ENCODE peak calls at places on chromosomes 3 and 15, in four cellular contexts. G, Q, Z and F are unnamed samples.

GRCh38 chr15:101121511-101122090 is 130.2 kb downstream of the CHSY1 start:
- DNase-seq in Q (peak; percentile 57), G (peak; percentile 65), Z (peak; percentile 94), F (no peak)

GRCh38 chr3:196194542-196194915 is 16.7 kb downstream of the ZDHHC19 start:
- DNase-seq in Z (peak; percentile 47), G (no peak), Q (no peak), F (no peak)

GRCh38 chr3:68088216-68088615 is 433.8 kb upstream of the SUCLG2 start:
- DNase-seq in Z (no peak), G (no peak), Q (no peak), F (no peak)

GRCh38 chr3:149575213-149575961 is 82.4 kb downstream of the WWTR1 start:
- DNase-seq in Z (peak; percentile 66), G (peak; percentile 6), Q (peak; percentile 99), F (no peak)

GRCh38 chr15:26260517-26261133 is 397.5 kb upstream of the ATP10A start:
- DNase-seq in Z (peak; percentile 61), G (no peak), Q (peak; percentile 27), F (no peak)

GRCh38 chr3:122392868-122393844 is 9.2 kb downstream of the FAM162A start:
- DNase-seq in Q (peak; percentile 64), Z (no peak), G (no peak), F (no peak)

GRCh38 chr15:68471552-68471951 is 39.6 kb upstream of the ITGA11 start:
- DNase-seq in Z (no peak), G (no peak), Q (peak; percentile 31), F (no peak)

GRCh38 chr15:72460393-72460792 is 13.7 kb upstream of the ARIH1 start:
- DNase-seq in Z (no peak), G (no peak), Q (no peak), F (no peak)

GRCh38 chr3:103158183-103158582 is 723.4 kb downstream of the ZPLD1 start:
- DNase-seq in G (no peak), Q (no peak), Z (no peak), F (no peak)

GRCh38 chr3:78728406-78729145 is 1039.2 kb downstream of the ROBO1 start:
- DNase-seq in G (peak; percentile 72), Z (peak; percentile 86), Q (peak; percentile 67), F (peak; percentile 57)

GRCh38 chr15:101808201-101808600 is 3.8 kb upstream of the OR4F15 start:
- DNase-seq in Z (no peak), Q (peak; percentile 65), G (no peak), F (no peak)

GRCh38 chr3:58800940-58801339 is 134.4 kb upstream of the FAM3D start:
- DNase-seq in G (no peak), Z (no peak), Q (no peak), F (no peak)

GRCh38 chr15:81410318-81410753 is 36.3 kb upstream of the TMC3 start:
- DNase-seq in Z (peak; percentile 72), Q (peak; percentile 88), G (no peak), F (no peak)

GRCh38 chr3:129503387-129504010 is 24.9 kb upstream of the RHO start:
- DNase-seq in Q (no peak), Z (peak; percentile 2), G (no peak), F (no peak)

GRCh38 chr3:185052631-185053030 is 100.2 kb downstream of the C3orf70 start:
- DNase-seq in Q (no peak), G (no peak), Z (no peak), F (no peak)